ENCODE peak calls at places on chromosome 10, in six cellular contexts. J is lower lobe of right lung; L is CD8-positive, alpha-beta memory T cell; A is right cardiac atrium; U is ascending aorta; K is body of pancreas. G is an unnamed sample.

GRCh38 chr10:31318382-31318853 is 598 bp upstream of the ZEB1 start:
- DNase-seq in U (peak; percentile 87), A (peak; percentile 66), L (peak; percentile 71), K (peak; percentile 77), J (no peak), G (peak; percentile 26)

GRCh38 chr10:16770646-16771045 is 46.6 kb downstream of the RSU1 start:
- DNase-seq in L (no peak), A (no peak), K (no peak), U (no peak), J (no peak), G (no peak)

GRCh38 chr10:65570143-65571010 is 1355.5 kb upstream of the LRRTM3 start:
- DNase-seq in L (no peak), J (peak; percentile 53), K (peak; percentile 46), U (no peak), A (no peak), G (no peak)

GRCh38 chr10:127036987-127037386 is 131.8 kb downstream of the DOCK1 start:
- DNase-seq in K (no peak), A (no peak), U (no peak), J (no peak), L (no peak), G (no peak)

GRCh38 chr10:121188005-121188404 is 336.8 kb downstream of the WDR11 start:
- DNase-seq in L (no peak), K (no peak), A (no peak), U (no peak), J (no peak), G (no peak)

GRCh38 chr10:114879093-114879492 is 57.5 kb downstream of the FHIP2A start:
- DNase-seq in U (no peak), J (no peak), K (no peak), A (no peak), L (no peak), G (no peak)

GRCh38 chr10:69074532-69074931 is 13.4 kb upstream of the SRGN start:
- DNase-seq in L (no peak), K (no peak), A (no peak), U (no peak), J (no peak), G (no peak)

GRCh38 chr10:72292223-72292691 is 18.5 kb downstream of the DDIT4 start:
- DNase-seq in A (no peak), U (no peak), J (no peak), K (peak; percentile 83), L (no peak), G (no peak)

GRCh38 chr10:76492026-76492425 is 1060.6 kb downstream of the LRMDA start:
- DNase-seq in A (no peak), K (no peak), U (no peak), J (no peak), L (no peak), G (no peak)

GRCh38 chr10:70575874-70576802 is 26.4 kb downstream of the PRF1 start:
- DNase-seq in A (peak; percentile 57), K (peak; percentile 78), L (peak; percentile 55), J (peak; percentile 77), U (no peak), G (no peak)

GRCh38 chr10:63166742-63167258 is 33.7 kb downstream of the NRBF2 start:
- DNase-seq in K (no peak), J (no peak), A (no peak), L (peak; percentile 36), U (no peak), G (no peak)

GRCh38 chr10:102421645-102422585 is 1.3 kb downstream of the FBXL15 start:
- DNase-seq in A (no peak), L (no peak), J (peak; percentile 76), K (peak; percentile 75), U (no peak), G (no peak)

GRCh38 chr10:129921801-129922597 is 42.1 kb downstream of the EBF3 start:
- DNase-seq in A (no peak), L (no peak), J (no peak), K (no peak), U (no peak), G (no peak)

GRCh38 chr10:87850742-87851205 is 12.6 kb downstream of the KLLN start:
- DNase-seq in J (peak; percentile 55), U (peak; percentile 79), K (peak; percentile 83), A (peak; percentile 45), L (peak; percentile 43), G (no peak)

GRCh38 chr10:80664071-80664680 is 126.5 kb downstream of the SH2D4B start:
- DNase-seq in J (peak; percentile 81), L (no peak), A (peak; percentile 76), U (peak; percentile 87), K (peak; percentile 81), G (no peak)

GRCh38 chr10:33869089-33869488 is 534.6 kb upstream of the NRP1 start:
- DNase-seq in K (no peak), U (no peak), A (no peak), L (no peak), J (no peak), G (no peak)

GRCh38 chr10:11899067-11899876 is 76.1 kb downstream of the PROSER2 start:
- DNase-seq in L (no peak), A (no peak), J (no peak), K (no peak), U (no peak), G (no peak)

GRCh38 chr10:1461016-1461415 is 276.3 kb downstream of the ADARB2 start:
- DNase-seq in L (no peak), A (no peak), K (no peak), J (no peak), U (no peak), G (no peak)

GRCh38 chr10:128053356-128053755 is 72.9 kb downstream of the MKI67 start:
- DNase-seq in U (no peak), A (no peak), J (no peak), K (no peak), L (no peak), G (no peak)

GRCh38 chr10:42836096-42836495 is 53.5 kb downstream of the BMS1 start:
- DNase-seq in J (no peak), A (no peak), L (no peak), K (no peak), U (no peak), G (no peak)

GRCh38 chr10:13182424-13182823 is 21.1 kb downstream of the MCM10 start:
- DNase-seq in J (no peak), U (no peak), K (no peak), L (no peak), A (no peak), G (no peak)

GRCh38 chr10:31945392-31945791 is 16.8 kb upstream of the ARHGAP12 start:
- DNase-seq in U (no peak), L (no peak), A (no peak), J (no peak), K (no peak), G (no peak)

GRCh38 chr10:28459453-28460144 is 73.3 kb upstream of the WAC start:
- DNase-seq in U (no peak), J (no peak), A (no peak), K (no peak), L (no peak), G (no peak)

GRCh38 chr10:45421231-45422097 is 47.4 kb downstream of the ALOX5 start:
- DNase-seq in L (peak; percentile 11), K (peak; percentile 36), A (no peak), J (no peak), U (no peak), G (no peak)

GRCh38 chr10:124612611-124613498 is 131.3 kb downstream of the FAM53B start:
- DNase-seq in A (peak; percentile 71), K (no peak), L (peak; percentile 25), J (no peak), U (no peak), G (no peak)

GRCh38 chr10:110398419-110399162 is 93.9 kb upstream of the SMNDC1 start:
- DNase-seq in U (peak; percentile 71), L (no peak), J (peak; percentile 58), K (peak; percentile 71), A (peak; percentile 78), G (peak; percentile 11)

GRCh38 chr10:11906714-11907113 is 83.6 kb downstream of the PROSER2 start:
- DNase-seq in A (no peak), U (no peak), K (no peak), J (no peak), L (no peak), G (no peak)

GRCh38 chr10:84375881-84376280 is 47.5 kb downstream of the CCSER2 start:
- DNase-seq in U (no peak), A (no peak), K (no peak), L (no peak), J (no peak), G (no peak)

GRCh38 chr10:77504870-77505257 is 132.7 kb downstream of the KCNMA1 start:
- DNase-seq in U (no peak), A (no peak), J (no peak), L (no peak), K (peak; percentile 83), G (no peak)

GRCh38 chr10:99534939-99535763 is 2.4 kb downstream of the NKX2-3 start:
- DNase-seq in A (no peak), U (peak; percentile 46), K (no peak), J (no peak), L (no peak), G (no peak)

GRCh38 chr10:17387861-17388503 is 66.4 kb downstream of the ST8SIA6 start:
- DNase-seq in A (no peak), K (peak; percentile 57), J (no peak), L (no peak), U (no peak), G (no peak)

GRCh38 chr10:66187096-66187733 is 738.6 kb upstream of the LRRTM3 start:
- DNase-seq in A (no peak), U (no peak), K (no peak), L (no peak), J (no peak), G (no peak)

GRCh38 chr10:7553531-7553930 is 113.2 kb downstream of the ITIH5 start:
- DNase-seq in U (no peak), K (no peak), A (no peak), J (no peak), L (no peak), G (no peak)

GRCh38 chr10:100734295-100735086 is 10.9 kb upstream of the PAX2 start:
- DNase-seq in J (no peak), K (no peak), A (no peak), L (no peak), U (no peak), G (no peak)
- H3K27ac ChIP-seq in J (no peak overlapping the region), K (no peak overlapping the region), A (no peak overlapping the region), L (no peak overlapping the region), U (no peak overlapping the region), G (no peak overlapping the region)

GRCh38 chr10:88989824-88990527 is 622 bp upstream of the FAS start:
- DNase-seq in L (no peak), J (peak; percentile 87), U (peak; percentile 79), K (peak; percentile 36), A (no peak), G (no peak)
- H3K27me3 ChIP-seq in L (no peaks in the 10 kb centered on the region), J (no peaks in the 10 kb centered on the region), U (no peaks in the 10 kb centered on the region), K (no peaks in the 10 kb centered on the region), A (no peaks in the 10 kb centered on the region), G (no peaks in the 10 kb centered on the region)

GRCh38 chr10:122570920-122571319 is 10.4 kb downstream of the DMBT1 start:
- DNase-seq in U (no peak), J (no peak), L (no peak), K (no peak), A (no peak), G (no peak)
- H3K27ac ChIP-seq in U (no peak overlapping the region), J (no peak overlapping the region), L (no peak overlapping the region), K (no peak overlapping the region), A (no peak overlapping the region), G (no peak overlapping the region)

DNA sequence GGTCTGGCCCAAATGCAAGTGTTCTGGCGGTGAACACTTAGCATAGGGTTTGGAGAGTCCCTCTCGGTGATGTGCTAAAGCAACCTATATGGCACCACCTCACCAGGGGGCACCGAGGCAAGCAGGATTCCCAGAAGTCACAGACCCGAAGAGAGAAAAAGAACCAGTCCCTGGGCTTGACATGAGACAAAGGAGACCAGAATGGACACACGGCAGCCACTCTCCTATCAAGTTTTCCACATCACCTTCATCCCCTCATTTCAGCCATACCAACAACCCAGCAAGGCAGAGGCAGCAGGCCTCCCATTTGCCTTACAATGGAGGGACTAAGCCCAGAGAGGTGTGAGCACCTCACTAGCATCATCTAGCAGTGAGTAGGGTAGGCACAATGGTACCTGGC is 19.7 kb downstream of the GPRIN2 start:
- DNase-seq in L (no peak), U (no peak), A (no peak), K (no peak), J (no peak), G (no peak)
- H3K27me3 ChIP-seq in L (peaks cover 9% of the 10 kb centered on the region), U (no peaks in the 10 kb centered on the region), A (no peaks in the 10 kb centered on the region), K (no peaks in the 10 kb centered on the region), J (peaks cover 17% of the 10 kb centered on the region), G (no peaks in the 10 kb centered on the region)